ENCODE peak calls at places on chromosomes 5 and 9, in four cellular contexts. J is HepG2, S is K562, F is H1. T is an unnamed sample.

GRCh38 chr5:96093890-96094381 is 132.3 kb upstream of the ELL2 start:
- DNase-seq in J (peak; percentile 74), S (no peak), F (no peak), T (peak; percentile 68)

GRCh38 chr9:133604214-133604613 is 5.0 kb downstream of the FAM163B start:
- DNase-seq in J (peak; percentile 10), S (peak; percentile 8), F (no peak), T (no peak)

GRCh38 chr9:77290373-77290772 is 113.0 kb downstream of the VPS13A start:
- DNase-seq in J (no peak), S (no peak), F (no peak), T (no peak)

GRCh38 chr5:94469889-94470288 is 148.5 kb downstream of the KIAA0825 start:
- DNase-seq in J (no peak), S (no peak), F (no peak), T (no peak)

GRCh38 chr5:26259081-26259480 is 779.3 kb downstream of the CDH9 start:
- DNase-seq in J (no peak), S (no peak), F (no peak), T (no peak)

GRCh38 chr5:14449052-14449661 is 132.4 kb upstream of the OTULINL start:
- DNase-seq in J (no peak), S (peak; percentile 9), F (no peak), T (no peak)

GRCh38 chr5:165209101-165209727 is 1703.8 kb downstream of the MAT2B start:
- DNase-seq in J (peak; percentile 3), S (peak; percentile 8), F (no peak), T (peak; percentile 29)

GRCh38 chr5:1515921-1516571 is 7.7 kb downstream of the LPCAT1 start:
- DNase-seq in J (peak; percentile 67), S (no peak), F (peak; percentile 61), T (peak; percentile 93)

GRCh38 chr5:168422431-168422830 is 63.8 kb upstream of the RARS1 start:
- DNase-seq in J (peak; percentile 30), S (no peak), F (no peak), T (no peak)

GRCh38 chr5:58893551-58893950 is 310.7 kb downstream of the RAB3C start:
- DNase-seq in J (no peak), S (no peak), F (no peak), T (no peak)

GRCh38 chr9:69115621-69116020 is 58.5 kb upstream of the TJP2 start:
- DNase-seq in J (no peak), S (no peak), F (no peak), T (no peak)

GRCh38 chr5:127072861-127073846 is at the start of gene C5orf63:
- DNase-seq in J (peak; percentile 61), S (peak; percentile 77), F (no peak), T (peak; percentile 61)

GRCh38 chr5:56270568-56271392 is 37.6 kb upstream of the ANKRD55 start:
- DNase-seq in J (peak; percentile 73), S (peak; percentile 84), F (peak; percentile 92), T (peak; percentile 83)

GRCh38 chr9:36486454-36486932 is 86.2 kb upstream of the MELK start:
- DNase-seq in J (no peak), S (peak; percentile 36), F (no peak), T (no peak)

GRCh38 chr9:137270929-137271695 is 6.4 kb upstream of the TOR4A start:
- DNase-seq in J (no peak), S (no peak), F (no peak), T (no peak)

DNA sequence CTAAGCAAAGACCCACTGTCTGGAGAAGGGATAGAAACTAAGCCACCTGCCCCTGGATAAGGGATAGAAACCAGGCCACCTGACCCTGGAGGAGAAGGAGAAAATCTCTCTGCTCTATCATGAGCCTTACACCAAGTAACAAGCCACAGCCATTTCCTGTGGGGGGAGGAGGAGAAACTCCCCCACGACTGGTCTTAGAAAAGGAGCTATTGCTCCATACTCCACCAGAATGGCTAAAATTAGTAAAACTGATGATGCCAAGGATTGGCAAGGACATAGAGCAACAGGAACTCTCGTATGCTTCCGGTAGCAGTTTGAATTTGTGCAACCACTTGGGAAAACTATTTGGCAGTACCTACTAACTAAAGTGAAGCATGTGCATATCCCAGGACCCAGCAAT is 70.8 kb downstream of the ACTL7B start:
- DNase-seq in J (no peak), S (no peak), F (no peak), T (no peak)
- TF ChIP-seq JUN in J (no peak), S (no peak), F (no peak), T (no peak)

GRCh38 chr9:12777149-12778010 is 2.6 kb downstream of the LURAP1L start:
- DNase-seq in J (no peak), S (no peak), F (no peak), T (no peak)

GRCh38 chr9:12775373-12775962 is 648 bp downstream of the LURAP1L start:
- DNase-seq in J (no peak), S (no peak), F (peak; percentile 64), T (no peak)

GRCh38 chr9:12776775-12777055 is 1.9 kb downstream of the LURAP1L start:
- DNase-seq in J (no peak), S (no peak), F (no peak), T (no peak)

GRCh38 chr9:12774861-12775367 is at the start of gene LURAP1L:
- DNase-seq in J (peak; percentile 70), S (peak; percentile 5), F (peak; percentile 53), T (peak; percentile 58)

DNA sequence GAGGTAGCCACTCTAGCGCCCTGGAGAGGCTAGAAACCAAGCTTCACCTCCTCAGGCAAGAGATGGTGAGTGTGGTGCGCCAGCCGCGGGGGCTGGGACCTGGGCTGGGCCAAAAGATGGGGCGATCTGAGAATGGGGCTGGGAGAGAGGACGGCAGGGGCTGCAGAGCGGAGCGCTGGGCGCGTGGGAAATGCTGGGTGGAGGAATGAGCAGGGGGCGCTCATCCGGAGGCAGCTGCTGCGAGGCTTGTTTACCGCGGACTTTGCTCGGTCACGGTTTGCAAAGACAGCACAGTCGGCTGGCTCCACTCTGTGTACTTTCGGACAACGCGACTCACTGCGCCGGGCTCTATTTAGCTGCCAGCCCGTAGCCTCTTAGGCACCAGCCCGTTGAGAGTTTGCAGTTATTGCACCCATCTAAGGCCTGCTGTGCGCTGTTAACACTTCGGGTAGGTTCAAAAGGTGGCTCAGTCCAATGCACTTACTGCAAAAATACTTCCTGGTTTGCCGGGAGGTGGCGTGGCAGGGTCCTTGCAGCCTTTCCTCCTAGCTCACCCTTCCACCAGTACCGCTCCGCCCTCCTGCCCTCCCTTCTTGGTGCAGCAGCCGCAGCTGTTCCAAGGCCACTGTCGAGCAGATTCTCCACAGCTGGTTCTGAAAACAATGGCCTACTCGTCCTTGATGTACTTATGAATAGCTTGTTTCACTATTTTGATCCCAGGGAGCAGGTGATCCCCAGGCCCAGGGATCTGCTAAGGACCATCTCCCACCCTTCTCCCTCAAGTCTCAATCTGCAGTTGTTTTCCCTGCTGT is 1.3 kb downstream of the LURAP1L start:
- DNase-seq in J (peak; percentile 88), S (peak; percentile 44), F (peak; percentile 75), T (peak; percentile 93)
- TF ChIP-seq CHD2 in J (no peak), S (no peak), F (no peak), T (no peak)

GRCh38 chr5:150278046-150278760 is 11.4 kb downstream of the CAMK2A start:
- DNase-seq in J (no peak), S (no peak), F (no peak), T (no peak)

GRCh38 chr5:150278916-150279315 is 10.7 kb downstream of the CAMK2A start:
- DNase-seq in J (no peak), S (no peak), F (no peak), T (no peak)

GRCh38 chr5:150274811-150275210 is 14.8 kb downstream of the CAMK2A start:
- DNase-seq in J (no peak), S (no peak), F (no peak), T (no peak)

GRCh38 chr5:150279618-150280017 is 10.0 kb downstream of the CAMK2A start:
- DNase-seq in J (no peak), S (no peak), F (no peak), T (no peak)

GRCh38 chr5:150277043-150277442 is 12.5 kb downstream of the CAMK2A start:
- DNase-seq in J (no peak), S (no peak), F (no peak), T (no peak)
- TF ChIP-seq JUN in J (no peak), S (no peak), F (no peak), T (no peak)

DNA sequence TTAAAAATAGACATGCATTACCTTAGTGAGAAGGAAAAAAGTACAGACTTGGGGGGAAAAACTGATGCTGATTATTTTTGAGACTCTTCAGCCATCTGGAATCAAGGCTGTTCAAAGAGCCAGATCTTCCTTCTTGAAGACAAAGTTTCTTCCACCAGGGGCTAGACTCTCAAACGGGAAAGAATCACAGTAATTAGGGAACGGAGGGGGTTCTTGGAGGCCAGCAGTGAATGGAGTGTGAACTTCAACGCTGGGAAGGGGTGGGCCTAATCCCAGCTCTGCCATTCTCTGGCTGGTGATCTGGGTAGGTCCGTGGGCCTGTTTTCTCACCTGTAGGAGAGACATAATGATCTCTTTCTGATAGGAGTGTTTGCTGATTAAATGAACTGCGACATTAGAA is 21.1 kb upstream of the LHX2 start:
- DNase-seq in J (no peak), S (no peak), F (no peak), T (no peak)
- TF ChIP-seq CHD2 in J (no peak), S (no peak), F (no peak), T (no peak)

GRCh38 chr5:172659570-172659908 is 18.5 kb downstream of the NEURL1B start:
- DNase-seq in J (no peak), S (no peak), F (no peak), T (no peak)

GRCh38 chr5:172660974-172661373 is 19.9 kb downstream of the NEURL1B start:
- DNase-seq in J (no peak), S (no peak), F (no peak), T (no peak)

GRCh38 chr5:172661536-172661935 is 20.5 kb downstream of the NEURL1B start:
- DNase-seq in J (no peak), S (no peak), F (no peak), T (no peak)

GRCh38 chr5:172658869-172659513 is 17.9 kb downstream of the NEURL1B start:
- DNase-seq in J (no peak), S (no peak), F (no peak), T (no peak)

GRCh38 chr5:172659909-172660628 is 19.0 kb downstream of the NEURL1B start:
- DNase-seq in J (peak; percentile 95), S (no peak), F (no peak), T (peak; percentile 45)
- TF ChIP-seq JUN in J (peak; percentile 98), S (no peak), F (peak; percentile 10), T (no peak)

GRCh38 chr5:87423755-87424154 is 11.0 kb upstream of the CCNH start:
- DNase-seq in J (no peak), S (no peak), F (no peak), T (no peak)
- TF ChIP-seq CHD2 in J (no peak), S (no peak), F (no peak), T (no peak)

GRCh38 chr9:33374634-33375237 is 27.6 kb downstream of the AQP7 start:
- DNase-seq in J (peak; percentile 70), S (peak; percentile 80), F (peak; percentile 81), T (peak; percentile 77)
- TF ChIP-seq JUN in J (no peak), S (no peak), F (no peak), T (no peak)

DNA sequence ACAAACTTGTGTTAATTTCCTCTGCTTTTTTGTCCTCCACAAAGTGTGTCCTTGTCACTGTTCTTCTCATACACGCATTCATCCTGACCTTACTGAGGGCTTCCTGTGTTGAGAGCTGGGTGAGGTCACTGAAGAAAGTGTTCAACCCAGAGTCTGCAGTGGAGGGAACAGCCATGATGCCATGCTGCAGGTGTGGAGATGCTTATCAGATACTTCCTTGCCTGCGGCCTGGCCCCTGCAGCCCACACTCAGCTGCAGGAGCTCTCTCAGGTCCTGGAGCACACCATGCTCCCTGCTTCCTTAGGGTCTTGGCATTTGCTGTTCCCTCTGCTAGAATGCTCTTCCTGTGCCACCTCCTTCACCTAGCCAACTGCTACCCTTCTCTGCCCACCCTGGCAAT is 108.1 kb upstream of the SPRY4 start:
- DNase-seq in J (no peak), S (no peak), F (no peak), T (no peak)
- TF ChIP-seq CHD2 in J (no peak), S (no peak), F (no peak), T (no peak)

T was measured in A549.